ENCODE peak calls at places on chromosomes 1 and 21, in eight cellular contexts. One of them, this sample, is unnamed.
A peak's percentile ranks its signal among the peaks of the same experiment; 100 is the strongest.

GRCh38 chr1:205805082-205805711 is 7.8 kb downstream of the SLC41A1 start:
- DNase-seq in colonic mucosa: no peak
- DNase-seq in cardiac fibroblast: peak; percentile 12
- DNase-seq in fibroblast of pulmonary artery: no peak
- DNase-seq in body of pancreas: no peak
- DNase-seq in fibroblast of lung: peak; percentile 20
- DNase-seq in stomach: no peak
- DNase-seq in heart right ventricle: no peak
- DNase-seq in this sample: peak; percentile 55

GRCh38 chr1:7558481-7558880 is 212.6 kb upstream of the VAMP3 start:
- DNase-seq in body of pancreas: no peak
- DNase-seq in cardiac fibroblast: no peak
- DNase-seq in colonic mucosa: no peak
- DNase-seq in fibroblast of lung: no peak
- DNase-seq in heart right ventricle: no peak
- DNase-seq in stomach: no peak
- DNase-seq in fibroblast of pulmonary artery: no peak
- DNase-seq in this sample: no peak

GRCh38 chr1:29683472-29683871 is 447.1 kb downstream of the PTPRU start:
- DNase-seq in fibroblast of pulmonary artery: no peak
- DNase-seq in colonic mucosa: peak; percentile 3
- DNase-seq in stomach: no peak
- DNase-seq in body of pancreas: no peak
- DNase-seq in cardiac fibroblast: no peak
- DNase-seq in heart right ventricle: no peak
- DNase-seq in fibroblast of lung: no peak
- DNase-seq in this sample: no peak

GRCh38 chr1:54798206-54798605 is 2.9 kb downstream of the TTC22 start:
- DNase-seq in fibroblast of pulmonary artery: no peak
- DNase-seq in body of pancreas: no peak
- DNase-seq in colonic mucosa: peak; percentile 69
- DNase-seq in stomach: no peak
- DNase-seq in fibroblast of lung: no peak
- DNase-seq in heart right ventricle: no peak
- DNase-seq in cardiac fibroblast: no peak
- DNase-seq in this sample: no peak

GRCh38 chr1:181739214-181739613 is 255.9 kb downstream of the CACNA1E start:
- DNase-seq in fibroblast of lung: peak; percentile 2
- DNase-seq in body of pancreas: no peak
- DNase-seq in heart right ventricle: no peak
- DNase-seq in stomach: no peak
- DNase-seq in fibroblast of pulmonary artery: no peak
- DNase-seq in cardiac fibroblast: no peak
- DNase-seq in colonic mucosa: no peak
- DNase-seq in this sample: no peak

GRCh38 chr21:29827236-29827635 is 112.6 kb downstream of the GRIK1 start:
- DNase-seq in cardiac fibroblast: no peak
- DNase-seq in fibroblast of lung: no peak
- DNase-seq in colonic mucosa: no peak
- DNase-seq in stomach: no peak
- DNase-seq in heart right ventricle: no peak
- DNase-seq in fibroblast of pulmonary artery: peak; percentile 4
- DNase-seq in body of pancreas: no peak
- DNase-seq in this sample: peak; percentile 64

GRCh38 chr1:186680031-186681012 is at the start of gene PTGS2:
- DNase-seq in body of pancreas: peak; percentile 72
- DNase-seq in cardiac fibroblast: peak; percentile 98
- DNase-seq in colonic mucosa: peak; percentile 80
- DNase-seq in fibroblast of pulmonary artery: peak; percentile 98
- DNase-seq in stomach: peak; percentile 50
- DNase-seq in heart right ventricle: peak; percentile 73
- DNase-seq in fibroblast of lung: peak; percentile 94
- DNase-seq in this sample: peak; percentile 98

GRCh38 chr21:15826147-15826780 is 96.5 kb downstream of the USP25 start:
- DNase-seq in fibroblast of lung: peak; percentile 36
- DNase-seq in colonic mucosa: peak; percentile 57
- DNase-seq in stomach: no peak
- DNase-seq in cardiac fibroblast: peak; percentile 60
- DNase-seq in fibroblast of pulmonary artery: peak; percentile 74
- DNase-seq in body of pancreas: peak; percentile 27
- DNase-seq in heart right ventricle: peak; percentile 16
- DNase-seq in this sample: peak; percentile 85

GRCh38 chr1:38117444-38117887 is 70.9 kb upstream of the POU3F1 start:
- DNase-seq in colonic mucosa: no peak
- DNase-seq in fibroblast of pulmonary artery: no peak
- DNase-seq in body of pancreas: no peak
- DNase-seq in stomach: no peak
- DNase-seq in heart right ventricle: no peak
- DNase-seq in fibroblast of lung: no peak
- DNase-seq in cardiac fibroblast: no peak
- DNase-seq in this sample: peak; percentile 94

GRCh38 chr1:54601730-54602129 is 21.6 kb downstream of the FAM151A start:
- DNase-seq in colonic mucosa: no peak
- DNase-seq in cardiac fibroblast: no peak
- DNase-seq in heart right ventricle: no peak
- DNase-seq in stomach: no peak
- DNase-seq in fibroblast of pulmonary artery: no peak
- DNase-seq in body of pancreas: no peak
- DNase-seq in fibroblast of lung: no peak
- DNase-seq in this sample: no peak

GRCh38 chr1:46003315-46003714 is 129.1 kb downstream of the PIK3R3 start:
- DNase-seq in heart right ventricle: no peak
- DNase-seq in colonic mucosa: no peak
- DNase-seq in body of pancreas: no peak
- DNase-seq in stomach: no peak
- DNase-seq in fibroblast of lung: no peak
- DNase-seq in cardiac fibroblast: no peak
- DNase-seq in fibroblast of pulmonary artery: no peak
- DNase-seq in this sample: no peak

GRCh38 chr1:205443585-205444299 is 12.1 kb downstream of the BLACAT1 start:
- DNase-seq in fibroblast of pulmonary artery: no peak
- DNase-seq in colonic mucosa: no peak
- DNase-seq in stomach: no peak
- DNase-seq in cardiac fibroblast: no peak
- DNase-seq in heart right ventricle: no peak
- DNase-seq in fibroblast of lung: no peak
- DNase-seq in body of pancreas: no peak
- DNase-seq in this sample: no peak

GRCh38 chr1:206723500-206724472 is 39.1 kb downstream of the MAPKAPK2 start:
- DNase-seq in body of pancreas: peak; percentile 65
- DNase-seq in colonic mucosa: no peak
- DNase-seq in stomach: peak; percentile 57
- DNase-seq in fibroblast of lung: peak; percentile 93
- DNase-seq in fibroblast of pulmonary artery: peak; percentile 86
- DNase-seq in heart right ventricle: no peak
- DNase-seq in cardiac fibroblast: peak; percentile 94
- DNase-seq in this sample: peak; percentile 78

GRCh38 chr1:172613294-172613693 is 45.6 kb upstream of the FASLG start:
- DNase-seq in fibroblast of pulmonary artery: peak; percentile 28
- DNase-seq in body of pancreas: no peak
- DNase-seq in cardiac fibroblast: no peak
- DNase-seq in colonic mucosa: no peak
- DNase-seq in heart right ventricle: no peak
- DNase-seq in fibroblast of lung: peak; percentile 11
- DNase-seq in stomach: no peak
- DNase-seq in this sample: peak; percentile 19

GRCh38 chr1:7048395-7048794 is 263.1 kb downstream of the CAMTA1 start:
- DNase-seq in stomach: no peak
- DNase-seq in fibroblast of lung: no peak
- DNase-seq in body of pancreas: no peak
- DNase-seq in heart right ventricle: no peak
- DNase-seq in fibroblast of pulmonary artery: no peak
- DNase-seq in colonic mucosa: no peak
- DNase-seq in cardiac fibroblast: no peak
- DNase-seq in this sample: no peak

GRCh38 chr1:6473974-6474814 is 8.2 kb upstream of the TNFRSF25 start:
- DNase-seq in stomach: no peak
- DNase-seq in body of pancreas: no peak
- DNase-seq in cardiac fibroblast: no peak
- DNase-seq in heart right ventricle: no peak
- DNase-seq in fibroblast of lung: no peak
- DNase-seq in fibroblast of pulmonary artery: no peak
- DNase-seq in colonic mucosa: peak; percentile 81
- DNase-seq in this sample: no peak

GRCh38 chr21:16308269-16308668 is 578.5 kb downstream of the USP25 start:
- DNase-seq in colonic mucosa: no peak
- DNase-seq in body of pancreas: no peak
- DNase-seq in heart right ventricle: no peak
- DNase-seq in fibroblast of lung: peak; percentile 81
- DNase-seq in cardiac fibroblast: peak; percentile 28
- DNase-seq in fibroblast of pulmonary artery: peak; percentile 21
- DNase-seq in stomach: no peak
- DNase-seq in this sample: peak; percentile 72

GRCh38 chr1:213162862-213163261 is 111.8 kb downstream of the RPS6KC1 start:
- DNase-seq in stomach: no peak
- DNase-seq in cardiac fibroblast: no peak
- DNase-seq in body of pancreas: no peak
- DNase-seq in fibroblast of pulmonary artery: no peak
- DNase-seq in fibroblast of lung: no peak
- DNase-seq in heart right ventricle: no peak
- DNase-seq in colonic mucosa: no peak
- DNase-seq in this sample: no peak

GRCh38 chr1:213163278-213163711 is 112.3 kb downstream of the RPS6KC1 start:
- DNase-seq in fibroblast of lung: peak; percentile 50
- DNase-seq in cardiac fibroblast: peak; percentile 22
- DNase-seq in body of pancreas: no peak
- DNase-seq in heart right ventricle: no peak
- DNase-seq in fibroblast of pulmonary artery: peak; percentile 8
- DNase-seq in stomach: no peak
- DNase-seq in colonic mucosa: no peak
- DNase-seq in this sample: no peak

GRCh38 chr1:213164561-213164960 is 113.5 kb downstream of the RPS6KC1 start:
- DNase-seq in cardiac fibroblast: no peak
- DNase-seq in heart right ventricle: no peak
- DNase-seq in stomach: no peak
- DNase-seq in colonic mucosa: no peak
- DNase-seq in body of pancreas: no peak
- DNase-seq in fibroblast of lung: no peak
- DNase-seq in fibroblast of pulmonary artery: no peak
- DNase-seq in this sample: no peak

GRCh38 chr1:213166868-213167267 is 115.8 kb downstream of the RPS6KC1 start:
- DNase-seq in cardiac fibroblast: no peak
- DNase-seq in heart right ventricle: peak; percentile 10
- DNase-seq in fibroblast of lung: no peak
- DNase-seq in body of pancreas: no peak
- DNase-seq in colonic mucosa: no peak
- DNase-seq in stomach: no peak
- DNase-seq in fibroblast of pulmonary artery: no peak
- DNase-seq in this sample: no peak

GRCh38 chr1:213162338-213162737 is 111.3 kb downstream of the RPS6KC1 start:
- DNase-seq in fibroblast of lung: peak; percentile 59
- DNase-seq in heart right ventricle: no peak
- DNase-seq in stomach: no peak
- DNase-seq in body of pancreas: no peak
- DNase-seq in cardiac fibroblast: peak; percentile 82
- DNase-seq in fibroblast of pulmonary artery: peak; percentile 82
- DNase-seq in colonic mucosa: no peak
- DNase-seq in this sample: peak; percentile 38
- H3K4me3 ChIP-seq in fibroblast of lung: no peak overlapping the region
- H3K4me3 ChIP-seq in heart right ventricle: no peak overlapping the region
- H3K4me3 ChIP-seq in stomach: no peak overlapping the region
- H3K4me3 ChIP-seq in body of pancreas: no peak overlapping the region
- H3K4me3 ChIP-seq in cardiac fibroblast: no peak overlapping the region
- H3K4me3 ChIP-seq in fibroblast of pulmonary artery: no peak overlapping the region
- H3K4me3 ChIP-seq in colonic mucosa: no peak overlapping the region
- H3K4me3 ChIP-seq in this sample: no peak overlapping the region

GRCh38 chr1:32791881-32792280 is 25.3 kb downstream of the YARS1 start:
- DNase-seq in fibroblast of pulmonary artery: peak; percentile 59
- DNase-seq in cardiac fibroblast: peak; percentile 48
- DNase-seq in stomach: no peak
- DNase-seq in colonic mucosa: no peak
- DNase-seq in heart right ventricle: no peak
- DNase-seq in fibroblast of lung: peak; percentile 71
- DNase-seq in body of pancreas: no peak
- DNase-seq in this sample: peak; percentile 87

GRCh38 chr1:32782086-32782485 is 35.1 kb downstream of the YARS1 start:
- DNase-seq in cardiac fibroblast: no peak
- DNase-seq in fibroblast of pulmonary artery: no peak
- DNase-seq in stomach: no peak
- DNase-seq in body of pancreas: no peak
- DNase-seq in colonic mucosa: no peak
- DNase-seq in heart right ventricle: no peak
- DNase-seq in fibroblast of lung: peak; percentile 50
- DNase-seq in this sample: no peak

GRCh38 chr1:32784817-32785216 is 32.3 kb downstream of the YARS1 start:
- DNase-seq in colonic mucosa: no peak
- DNase-seq in heart right ventricle: no peak
- DNase-seq in cardiac fibroblast: no peak
- DNase-seq in fibroblast of lung: no peak
- DNase-seq in fibroblast of pulmonary artery: no peak
- DNase-seq in stomach: no peak
- DNase-seq in body of pancreas: no peak
- DNase-seq in this sample: no peak

GRCh38 chr1:32783851-32784250 is 33.3 kb downstream of the YARS1 start:
- DNase-seq in heart right ventricle: no peak
- DNase-seq in fibroblast of lung: no peak
- DNase-seq in stomach: no peak
- DNase-seq in colonic mucosa: no peak
- DNase-seq in cardiac fibroblast: no peak
- DNase-seq in body of pancreas: no peak
- DNase-seq in fibroblast of pulmonary artery: no peak
- DNase-seq in this sample: no peak

DNA sequence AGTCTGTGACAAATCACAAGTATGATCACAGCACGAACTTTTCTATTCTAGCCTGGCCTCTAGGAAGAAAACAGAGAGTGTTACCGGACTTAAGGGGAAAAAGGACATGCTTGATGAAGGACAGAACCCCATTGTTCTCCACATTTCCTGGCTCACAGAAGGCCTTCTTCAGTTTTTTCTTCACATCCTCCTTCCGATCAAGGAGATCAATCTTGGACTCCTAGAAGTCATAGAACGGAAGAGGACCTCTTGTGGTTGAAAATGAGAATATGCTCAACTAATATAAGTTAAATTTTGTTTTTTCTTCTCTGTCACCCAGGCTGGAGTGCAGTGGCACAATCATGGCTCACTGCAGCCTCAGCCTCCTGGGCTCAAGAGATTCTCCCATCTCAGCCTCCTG is 30.3 kb downstream of the YARS1 start:
- DNase-seq in fibroblast of lung: peak; percentile 46
- DNase-seq in cardiac fibroblast: peak; percentile 47
- DNase-seq in stomach: no peak
- DNase-seq in colonic mucosa: no peak
- DNase-seq in heart right ventricle: no peak
- DNase-seq in fibroblast of pulmonary artery: peak; percentile 53
- DNase-seq in body of pancreas: no peak
- DNase-seq in this sample: peak; percentile 29
- TF ChIP-seq CTCF in fibroblast of lung: peak; percentile 29
- TF ChIP-seq CTCF in cardiac fibroblast: peak; percentile 41
- TF ChIP-seq CTCF in stomach: peak; percentile 12
- TF ChIP-seq CTCF in colonic mucosa: peak; percentile 14
- TF ChIP-seq CTCF in heart right ventricle: peak; percentile 22
- TF ChIP-seq CTCF in fibroblast of pulmonary artery: peak; percentile 40
- TF ChIP-seq CTCF in body of pancreas: peak; percentile 42
- TF ChIP-seq CTCF in this sample: peak; percentile 39

GRCh38 chr1:42680045-42680444 is 2.2 kb upstream of the YBX1 start:
- DNase-seq in fibroblast of lung: no peak
- DNase-seq in heart right ventricle: no peak
- DNase-seq in stomach: no peak
- DNase-seq in cardiac fibroblast: no peak
- DNase-seq in body of pancreas: no peak
- DNase-seq in fibroblast of pulmonary artery: no peak
- DNase-seq in colonic mucosa: no peak
- DNase-seq in this sample: no peak
- H3K4me3 ChIP-seq in fibroblast of lung: no peak overlapping the region
- H3K4me3 ChIP-seq in heart right ventricle: no peak overlapping the region
- H3K4me3 ChIP-seq in stomach: no peak overlapping the region
- H3K4me3 ChIP-seq in cardiac fibroblast: no peak overlapping the region
- H3K4me3 ChIP-seq in body of pancreas: no peak overlapping the region
- H3K4me3 ChIP-seq in fibroblast of pulmonary artery: no peak overlapping the region
- H3K4me3 ChIP-seq in colonic mucosa: no peak overlapping the region
- H3K4me3 ChIP-seq in this sample: no peak overlapping the region

GRCh38 chr1:1619917-1620361 is 4.6 kb downstream of the MIB2 start:
- DNase-seq in colonic mucosa: no peak
- DNase-seq in body of pancreas: no peak
- DNase-seq in cardiac fibroblast: no peak
- DNase-seq in stomach: no peak
- DNase-seq in heart right ventricle: no peak
- DNase-seq in fibroblast of pulmonary artery: no peak
- DNase-seq in fibroblast of lung: no peak
- DNase-seq in this sample: no peak
- TF ChIP-seq CTCF in colonic mucosa: no peak
- TF ChIP-seq CTCF in body of pancreas: peak; percentile 5
- TF ChIP-seq CTCF in cardiac fibroblast: peak; percentile 38
- TF ChIP-seq CTCF in stomach: no peak
- TF ChIP-seq CTCF in heart right ventricle: peak; percentile 45
- TF ChIP-seq CTCF in fibroblast of pulmonary artery: peak; percentile 27
- TF ChIP-seq CTCF in fibroblast of lung: peak; percentile 31
- TF ChIP-seq CTCF in this sample: peak; percentile 21